ENCODE peak calls at places on chromosomes 1 and 21, in nine cellular contexts. C is AG09319, A is heart right ventricle, Z is GM20000, W is progenitor cell of endocrine pancreas, Q is cardiac fibroblast, H is HFFc6, I is OCI-LY7, X is nephron progenitor cell. E is an unnamed sample.

GRCh38 chr1:53535226-53535625 is 76.0 kb downstream of the DMRTB1 start:
- DNase-seq in C (no peak), A (no peak), Z (no peak), W (no peak), Q (no peak), H (no peak), I (no peak), X (no peak), E (no peak)

GRCh38 chr1:48524892-48525467 is 53.0 kb upstream of the SPATA6 start:
- DNase-seq in C (no peak), A (no peak), Z (no peak), W (no peak), Q (no peak), H (no peak), I (no peak), X (no peak), E (no peak)

GRCh38 chr1:202323731-202324130 is 18.0 kb downstream of the UBE2T start:
- DNase-seq in C (no peak), A (no peak), Z (no peak), W (no peak), Q (no peak), H (no peak), I (no peak), X (no peak), E (no peak)

GRCh38 chr1:184387069-184387870 is 441 bp downstream of the C1orf21 start:
- DNase-seq in C (no peak), A (peak), Z (peak), W (peak), Q (no peak), H (no peak), I (no peak), X (peak), E (peak)

GRCh38 chr1:44999232-44999631 is 11.9 kb downstream of the HECTD3 start:
- DNase-seq in C (no peak), A (no peak), Z (no peak), W (no peak), Q (no peak), H (no peak), I (no peak), X (no peak), E (no peak)

GRCh38 chr1:192844360-192844759 is 35.5 kb downstream of the RGS2 start:
- DNase-seq in C (no peak), A (no peak), Z (no peak), W (no peak), Q (no peak), H (no peak), I (no peak), X (no peak), E (no peak)

GRCh38 chr1:227950735-227951224 is 3.0 kb upstream of the WNT9A start:
- DNase-seq in C (no peak), A (no peak), Z (no peak), W (peak), Q (no peak), H (no peak), I (no peak), X (no peak), E (no peak)

GRCh38 chr1:220353229-220354012 is 81.2 kb upstream of the RAB3GAP2 start:
- DNase-seq in C (no peak), A (no peak), Z (no peak), W (no peak), Q (no peak), H (no peak), I (no peak), X (no peak), E (no peak)

GRCh38 chr1:15020943-15021745 is 132.4 kb upstream of the TMEM51 start:
- DNase-seq in C (no peak), A (peak), Z (no peak), W (no peak), Q (no peak), H (no peak), I (no peak), X (no peak), E (no peak)

GRCh38 chr1:233543338-233544255 is 70.3 kb upstream of the KCNK1 start:
- DNase-seq in C (peak), A (no peak), Z (no peak), W (no peak), Q (peak), H (peak), I (no peak), X (no peak), E (no peak)

GRCh38 chr1:209567788-209568187 is 15.7 kb upstream of the CAMK1G start:
- DNase-seq in C (no peak), A (no peak), Z (no peak), W (no peak), Q (peak), H (peak), I (no peak), X (no peak), E (no peak)

GRCh38 chr1:175820456-175820855 is 77.1 kb upstream of the TNR start:
- DNase-seq in C (no peak), A (no peak), Z (no peak), W (no peak), Q (no peak), H (no peak), I (no peak), X (no peak), E (no peak)

GRCh38 chr1:175823401-175823800 is 80.0 kb upstream of the TNR start:
- DNase-seq in C (no peak), A (no peak), Z (no peak), W (no peak), Q (no peak), H (no peak), I (no peak), X (no peak), E (no peak)

GRCh38 chr1:175826705-175827104 is 83.3 kb upstream of the TNR start:
- DNase-seq in C (no peak), A (no peak), Z (no peak), W (no peak), Q (no peak), H (no peak), I (peak), X (no peak), E (no peak)

GRCh38 chr1:175822575-175822974 is 79.2 kb upstream of the TNR start:
- DNase-seq in C (no peak), A (no peak), Z (no peak), W (no peak), Q (peak), H (peak), I (no peak), X (no peak), E (no peak)

GRCh38 chr1:175824079-175824478 is 80.7 kb upstream of the TNR start:
- DNase-seq in C (no peak), A (peak), Z (no peak), W (no peak), Q (no peak), H (no peak), I (peak), X (peak), E (no peak)
- TF ChIP-seq CTCF in C (no peak), A (peak), Z (peak), W (peak), Q (no peak), H (peak), I (peak), X (no peak), E (peak)

DNA sequence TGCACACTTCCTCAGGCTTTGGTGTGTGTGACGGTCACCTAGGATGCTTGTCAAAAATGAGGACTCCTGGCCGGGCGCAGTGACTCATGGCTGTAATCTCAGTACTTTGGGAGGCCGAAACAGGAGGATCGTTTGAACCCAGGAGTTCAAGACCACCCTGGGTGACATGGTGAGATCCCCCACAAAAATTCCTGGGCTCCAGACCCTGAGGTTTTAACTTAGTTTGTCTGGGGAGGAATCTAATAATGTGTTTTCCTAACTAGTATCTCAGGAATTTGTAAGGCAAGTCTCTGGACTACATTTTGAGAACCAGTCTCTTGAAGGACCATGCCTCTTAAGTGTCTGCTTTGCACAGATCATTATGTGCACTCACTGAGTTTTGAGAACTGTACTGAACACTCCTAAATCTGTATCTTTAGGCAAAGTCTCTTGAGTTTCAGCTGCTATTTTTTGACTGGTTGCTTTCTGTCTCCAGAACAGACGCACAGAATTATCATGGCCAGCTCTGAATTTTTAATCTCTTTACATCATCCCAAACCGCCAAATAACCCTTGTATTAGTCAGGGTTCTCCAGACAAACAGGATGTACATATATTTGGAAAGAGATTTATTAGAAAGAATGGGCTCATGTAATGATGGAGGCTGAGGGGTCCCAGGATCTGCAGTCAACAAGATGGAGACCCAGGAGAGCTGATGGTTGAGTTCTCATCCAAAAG is 45.5 kb upstream of the VANGL1 start:
- DNase-seq in C (no peak), A (no peak), Z (no peak), W (no peak), Q (peak), H (peak), I (no peak), X (no peak), E (no peak)
- TF ChIP-seq CTCF in C (no peak), A (no peak), Z (no peak), W (no peak), Q (no peak), H (peak), I (peak), X (no peak), E (no peak)

GRCh38 chr1:90474731-90475130 is 242.4 kb downstream of the BARHL2 start:
- DNase-seq in C (no peak), A (no peak), Z (no peak), W (no peak), Q (no peak), H (no peak), I (no peak), X (no peak), E (no peak)

GRCh38 chr1:90476994-90477393 is 240.1 kb downstream of the BARHL2 start:
- DNase-seq in C (no peak), A (no peak), Z (no peak), W (no peak), Q (no peak), H (no peak), I (no peak), X (no peak), E (no peak)

GRCh38 chr1:90474158-90474557 is 242.9 kb downstream of the BARHL2 start:
- DNase-seq in C (no peak), A (no peak), Z (no peak), W (no peak), Q (no peak), H (no peak), I (no peak), X (no peak), E (no peak)

GRCh38 chr1:90476411-90476810 is 240.7 kb downstream of the BARHL2 start:
- DNase-seq in C (no peak), A (no peak), Z (no peak), W (no peak), Q (no peak), H (no peak), I (no peak), X (no peak), E (no peak)

DNA sequence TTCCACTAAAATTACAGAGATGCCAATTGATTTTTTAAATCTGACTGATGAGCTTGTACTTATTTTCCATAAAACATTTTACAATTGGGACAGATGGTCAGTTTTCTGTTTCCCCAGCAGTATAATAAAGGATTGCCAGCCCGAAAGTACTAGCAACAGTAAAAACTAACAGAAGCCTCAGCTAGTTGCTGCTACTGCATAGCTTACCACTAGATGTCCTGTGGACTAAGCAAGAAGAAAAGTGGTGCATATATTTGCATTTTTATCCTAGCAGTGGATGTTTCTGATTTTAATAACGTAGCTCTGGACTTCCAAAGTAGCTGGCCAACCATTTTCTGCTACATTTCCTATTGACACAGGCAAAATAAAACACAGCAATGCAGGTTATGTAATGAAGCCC is 241.5 kb downstream of the BARHL2 start:
- DNase-seq in C (no peak), A (no peak), Z (no peak), W (no peak), Q (peak), H (no peak), I (no peak), X (no peak), E (no peak)
- TF ChIP-seq CTCF in C (no peak), A (no peak), Z (no peak), W (peak), Q (peak), H (no peak), I (peak), X (peak), E (no peak)

GRCh38 chr1:229581485-229581884 is 23.0 kb upstream of the ABCB10 start:
- DNase-seq in C (no peak), A (no peak), Z (no peak), W (no peak), Q (no peak), H (no peak), I (no peak), X (no peak), E (no peak)
- TF ChIP-seq CTCF in C (no peak), A (no peak), Z (no peak), W (no peak), Q (no peak), H (no peak), I (no peak), X (no peak), E (no peak)

GRCh38 chr1:3251099-3251809 is 182.3 kb downstream of the PRDM16 start:
- DNase-seq in C (no peak), A (no peak), Z (no peak), W (no peak), Q (no peak), H (no peak), I (no peak), X (no peak), E (no peak)

GRCh38 chr1:3249236-3249845 is 180.3 kb downstream of the PRDM16 start:
- DNase-seq in C (no peak), A (no peak), Z (no peak), W (no peak), Q (no peak), H (no peak), I (no peak), X (no peak), E (no peak)

GRCh38 chr1:3250624-3251023 is 181.6 kb downstream of the PRDM16 start:
- DNase-seq in C (no peak), A (no peak), Z (no peak), W (no peak), Q (no peak), H (no peak), I (no peak), X (no peak), E (no peak)

GRCh38 chr1:3248416-3249141 is 179.6 kb downstream of the PRDM16 start:
- DNase-seq in C (no peak), A (no peak), Z (no peak), W (no peak), Q (no peak), H (no peak), I (no peak), X (peak), E (no peak)

DNA sequence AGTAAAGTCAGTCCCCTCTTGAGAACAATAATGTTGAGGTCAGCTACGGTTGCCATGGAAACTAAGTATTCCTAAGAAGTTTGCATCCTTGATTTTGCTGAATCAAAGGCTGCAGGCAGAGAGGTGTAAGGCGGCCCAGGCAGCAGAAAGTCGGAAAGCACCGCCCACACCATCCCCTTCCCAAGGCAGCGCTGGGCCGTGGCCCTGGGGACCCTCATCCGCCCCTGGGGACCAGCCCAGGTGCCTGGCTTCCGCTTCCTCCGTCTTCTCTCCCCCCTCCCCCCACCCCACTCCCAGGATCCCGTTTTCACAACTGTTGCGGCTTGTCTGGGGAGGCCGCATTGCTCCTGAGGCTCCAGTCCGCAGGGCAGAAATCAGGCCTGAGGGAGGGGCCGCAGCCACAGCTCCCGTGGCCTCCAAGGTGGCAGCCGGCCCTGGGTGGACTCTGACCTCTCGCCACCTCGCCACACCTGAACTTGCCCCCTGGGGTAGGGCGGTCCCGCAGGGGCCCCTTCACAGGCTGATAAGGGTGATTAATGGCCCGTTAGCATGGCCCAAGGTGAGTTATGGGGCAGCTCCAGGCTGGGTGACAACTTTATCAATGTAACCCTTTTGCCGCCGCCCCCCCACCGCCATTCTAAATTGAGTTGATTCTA is 181.0 kb downstream of the PRDM16 start:
- DNase-seq in C (no peak), A (no peak), Z (no peak), W (peak), Q (no peak), H (no peak), I (no peak), X (no peak), E (no peak)
- TF ChIP-seq CTCF in C (no peak), A (no peak), Z (no peak), W (no peak), Q (no peak), H (no peak), I (no peak), X (no peak), E (no peak)

GRCh38 chr1:180233191-180234011 is 3.3 kb downstream of the LHX4 start:
- DNase-seq in C (no peak), A (no peak), Z (no peak), W (no peak), Q (no peak), H (no peak), I (no peak), X (no peak), E (no peak)

GRCh38 chr1:180230416-180230790 is 339 bp downstream of the LHX4 start:
- DNase-seq in C (no peak), A (no peak), Z (no peak), W (no peak), Q (no peak), H (no peak), I (no peak), X (peak), E (peak)

GRCh38 chr1:180230791-180231505 is 884 bp downstream of the LHX4 start:
- DNase-seq in C (no peak), A (no peak), Z (peak), W (no peak), Q (peak), H (peak), I (no peak), X (peak), E (no peak)

GRCh38 chr1:180232521-180233043 is 2.5 kb downstream of the LHX4 start:
- DNase-seq in C (no peak), A (no peak), Z (no peak), W (no peak), Q (no peak), H (no peak), I (no peak), X (no peak), E (no peak)

DNA sequence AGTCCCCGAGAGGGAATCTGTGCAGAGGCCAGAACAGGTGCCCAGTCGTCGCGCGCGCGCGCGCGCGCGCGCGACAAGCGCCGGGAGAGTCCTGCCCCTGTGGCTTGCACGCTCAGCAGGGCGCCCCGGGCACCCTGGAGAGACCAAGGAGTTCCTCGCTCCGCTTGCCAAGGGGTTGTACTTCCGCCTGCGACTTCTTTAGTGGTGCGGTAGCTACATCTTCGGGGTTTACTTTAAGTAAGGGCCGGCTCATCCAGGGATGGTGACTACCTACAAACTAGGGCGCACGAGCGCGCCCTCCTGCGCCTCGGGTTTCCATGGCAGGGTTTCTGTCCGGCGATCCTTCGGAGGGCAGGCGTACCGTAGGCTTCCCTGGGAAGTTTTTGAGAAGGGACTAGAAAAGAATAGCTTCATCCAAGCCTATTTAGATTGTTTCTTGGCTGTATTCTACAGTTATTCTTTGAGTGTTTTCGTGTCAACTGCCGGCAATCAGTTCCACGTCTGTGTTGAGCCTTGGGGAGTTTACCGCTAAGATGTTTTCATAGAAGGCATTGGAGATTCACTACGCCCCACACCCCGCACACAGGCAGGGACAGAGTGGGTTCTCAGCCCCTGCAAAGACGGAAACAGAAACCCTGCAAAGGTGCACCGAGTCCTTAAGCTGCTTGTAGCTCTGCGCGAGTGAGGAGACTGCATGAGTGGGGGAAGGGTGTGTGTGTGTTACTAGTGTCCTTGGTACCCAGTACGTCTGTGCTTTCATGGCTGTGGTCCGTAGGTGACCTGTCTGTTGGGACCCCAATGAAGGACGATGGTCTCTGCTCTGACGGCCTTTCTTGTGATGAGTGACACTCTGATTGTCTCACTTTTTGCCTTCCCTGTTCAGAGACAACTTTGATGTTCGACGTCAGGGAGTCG is 1.7 kb downstream of the LHX4 start:
- DNase-seq in C (no peak), A (no peak), Z (peak), W (no peak), Q (peak), H (no peak), I (peak), X (peak), E (no peak)
- TF ChIP-seq CTCF in C (no peak), A (no peak), Z (no peak), W (no peak), Q (no peak), H (peak), I (peak), X (no peak), E (no peak)

GRCh38 chr1:154955718-154956513 is at the start of gene PBXIP1:
- DNase-seq in C (peak), A (no peak), Z (peak), W (peak), Q (peak), H (peak), I (peak), X (peak), E (peak)
- TF ChIP-seq CTCF in C (peak), A (no peak), Z (no peak), W (peak), Q (peak), H (peak), I (peak), X (peak), E (no peak)

DNA sequence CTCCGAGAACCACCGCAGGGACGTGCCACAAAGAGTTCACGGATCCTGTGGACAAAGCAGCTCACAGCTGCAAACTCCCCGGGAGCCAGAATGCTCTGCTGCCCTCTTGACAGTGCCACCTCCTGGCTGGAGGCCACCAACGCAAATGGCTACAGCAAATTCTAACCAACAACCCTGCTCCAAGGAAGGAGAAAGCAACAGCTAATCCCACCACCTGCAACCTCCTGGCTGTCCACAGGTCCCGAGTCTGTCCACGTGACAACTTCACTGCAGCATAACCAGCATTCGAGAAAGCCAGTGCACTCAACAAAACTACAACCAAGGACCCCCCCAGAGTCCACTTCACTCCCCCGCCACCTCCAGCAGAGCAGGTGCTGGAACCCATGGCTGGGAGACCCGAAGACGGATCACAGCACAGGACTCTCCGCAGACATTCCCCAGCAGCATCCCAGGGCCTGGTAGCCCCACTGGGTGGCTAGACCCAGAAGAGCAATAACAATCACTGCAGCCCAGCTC is 17.3 kb downstream of the POFUT2 start:
- DNase-seq in C (no peak), A (no peak), Z (no peak), W (no peak), Q (peak), H (no peak), I (no peak), X (no peak), E (no peak)
- TF ChIP-seq CTCF in C (peak), A (no peak), Z (peak), W (no peak), Q (no peak), H (peak), I (peak), X (no peak), E (no peak)